ENCODE peak calls at places on chromosomes 13 and 19, in ten cellular contexts. P, M, S, X, G, D, H, Y, R and C are unnamed samples.

GRCh38 chr13:35621989-35622388 is 145.5 kb upstream of the MAB21L1 start:
- DNase-seq in P (no peak), M (no peak), S (no peak), X (no peak), G (no peak), D (no peak), H (no peak), Y (no peak), R (peak), C (no peak)

GRCh38 chr13:50911051-50911690 is 1.6 kb downstream of the RNASEH2B start:
- DNase-seq in P (no peak), M (peak), S (no peak), X (no peak), G (no peak), D (no peak), H (no peak), Y (no peak), R (no peak), C (no peak)

GRCh38 chr19:41218615-41219507 is at the start of gene AXL:
- DNase-seq in P (peak), M (no peak), S (no peak), X (peak), G (no peak), D (no peak), H (peak), Y (no peak), R (peak), C (no peak)

GRCh38 chr13:29165840-29166239 is 345.7 kb downstream of the MTUS2 start:
- DNase-seq in P (no peak), M (no peak), S (no peak), X (no peak), G (no peak), D (no peak), H (no peak), Y (no peak), R (no peak), C (no peak)

GRCh38 chr13:59229861-59230260 is 933.9 kb downstream of the DIAPH3 start:
- DNase-seq in P (no peak), M (no peak), S (no peak), X (no peak), G (no peak), D (no peak), H (no peak), Y (peak), R (no peak), C (no peak)

GRCh38 chr13:84684048-84684662 is 801.9 kb upstream of the SLITRK1 start:
- DNase-seq in P (no peak), M (no peak), S (no peak), X (no peak), G (no peak), D (no peak), H (no peak), Y (peak), R (no peak), C (no peak)

GRCh38 chr13:23323946-23324709 is 109.4 kb downstream of the SACS start:
- DNase-seq in P (no peak), M (no peak), S (no peak), X (no peak), G (no peak), D (no peak), H (no peak), Y (no peak), R (peak), C (no peak)

GRCh38 chr19:5103812-5104410 is 135.0 kb downstream of the KDM4B start:
- DNase-seq in P (no peak), M (no peak), S (no peak), X (no peak), G (no peak), D (no peak), H (no peak), Y (no peak), R (no peak), C (no peak)

GRCh38 chr19:5891938-5892771 is 11.4 kb downstream of the NDUFA11 start:
- DNase-seq in P (no peak), M (no peak), S (no peak), X (no peak), G (no peak), D (no peak), H (peak), Y (no peak), R (peak), C (no peak)

GRCh38 chr19:37217855-37218591 is at the start of gene ZNF383:
- DNase-seq in P (peak), M (peak), S (peak), X (peak), G (peak), D (peak), H (peak), Y (peak), R (peak), C (peak)

GRCh38 chr19:29528946-29529645 is 3.3 kb downstream of the VSTM2B start:
- DNase-seq in P (no peak), M (no peak), S (no peak), X (no peak), G (no peak), D (no peak), H (no peak), Y (no peak), R (no peak), C (no peak)

GRCh38 chr13:46633416-46633815 is 80.4 kb downstream of the LRCH1 start:
- DNase-seq in P (no peak), M (no peak), S (no peak), X (no peak), G (no peak), D (no peak), H (no peak), Y (no peak), R (peak), C (no peak)

GRCh38 chr19:19451429-19452240 is 46.2 kb downstream of the GATAD2A start:
- DNase-seq in P (no peak), M (no peak), S (no peak), X (no peak), G (no peak), D (peak), H (no peak), Y (no peak), R (no peak), C (peak)

GRCh38 chr13:26227396-26227971 is 5.4 kb upstream of the RNF6 start:
- DNase-seq in P (no peak), M (no peak), S (no peak), X (no peak), G (no peak), D (no peak), H (no peak), Y (no peak), R (no peak), C (no peak)

GRCh38 chr13:80251403-80251802 is 89.5 kb downstream of the SPRY2 start:
- DNase-seq in P (no peak), M (no peak), S (no peak), X (no peak), G (no peak), D (no peak), H (no peak), Y (peak), R (peak), C (no peak)

GRCh38 chr19:35070471-35070870 is 28.9 kb downstream of the HPN start:
- DNase-seq in P (no peak), M (no peak), S (no peak), X (no peak), G (no peak), D (no peak), H (no peak), Y (no peak), R (no peak), C (no peak)

GRCh38 chr13:80508031-80508430 is 167.1 kb upstream of the SPRY2 start:
- DNase-seq in P (no peak), M (no peak), S (no peak), X (no peak), G (no peak), D (no peak), H (no peak), Y (no peak), R (no peak), C (no peak)

GRCh38 chr19:38551450-38551813 is 66.3 kb downstream of the MAP4K1 start:
- DNase-seq in P (no peak), M (no peak), S (no peak), X (no peak), G (no peak), D (peak), H (no peak), Y (no peak), R (no peak), C (no peak)

GRCh38 chr19:51111606-51112005 is 3.4 kb upstream of the CTU1 start:
- DNase-seq in P (no peak), M (no peak), S (no peak), X (no peak), G (no peak), D (no peak), H (no peak), Y (no peak), R (no peak), C (no peak)

GRCh38 chr13:106867249-106867648 is 299.3 kb upstream of the ARGLU1 start:
- DNase-seq in P (no peak), M (no peak), S (no peak), X (no peak), G (no peak), D (no peak), H (no peak), Y (no peak), R (no peak), C (no peak)

GRCh38 chr13:41960195-41960699 is 662 bp downstream of the VWA8 start:
- DNase-seq in P (no peak), M (no peak), S (no peak), X (no peak), G (no peak), D (no peak), H (peak), Y (no peak), R (peak), C (no peak)

GRCh38 chr13:73231456-73231855 is 172.7 kb downstream of the KLF5 start:
- DNase-seq in P (no peak), M (no peak), S (no peak), X (no peak), G (no peak), D (no peak), H (no peak), Y (no peak), R (no peak), C (no peak)

GRCh38 chr13:108365255-108365654 is 95.7 kb downstream of the TNFSF13B start:
- DNase-seq in P (no peak), M (no peak), S (no peak), X (no peak), G (no peak), D (no peak), H (no peak), Y (no peak), R (no peak), C (no peak)

GRCh38 chr19:392375-392970 is 16.5 kb downstream of the C2CD4C start:
- DNase-seq in P (no peak), M (no peak), S (no peak), X (no peak), G (no peak), D (no peak), H (no peak), Y (no peak), R (no peak), C (no peak)

GRCh38 chr19:15672580-15673175 is at the start of gene CYP4F12:
- DNase-seq in P (no peak), M (no peak), S (no peak), X (peak), G (peak), D (no peak), H (peak), Y (no peak), R (no peak), C (peak)

GRCh38 chr19:20367811-20368294 is 197.7 kb downstream of the ZNF737 start:
- DNase-seq in P (no peak), M (no peak), S (no peak), X (no peak), G (no peak), D (no peak), H (no peak), Y (peak), R (no peak), C (no peak)

GRCh38 chr13:72565893-72566292 is 161.5 kb downstream of the MZT1 start:
- DNase-seq in P (no peak), M (no peak), S (peak), X (no peak), G (no peak), D (no peak), H (no peak), Y (peak), R (peak), C (no peak)

GRCh38 chr13:111158136-111158805 is 43.2 kb downstream of the ARHGEF7 start:
- DNase-seq in P (no peak), M (no peak), S (peak), X (no peak), G (no peak), D (no peak), H (no peak), Y (no peak), R (no peak), C (no peak)

GRCh38 chr19:32580353-32580900 is 563 bp upstream of the PDCD5 start:
- DNase-seq in P (no peak), M (no peak), S (no peak), X (no peak), G (no peak), D (no peak), H (no peak), Y (no peak), R (no peak), C (no peak)

GRCh38 chr13:31444266-31444862 is 244.6 kb downstream of the B3GLCT start:
- DNase-seq in P (no peak), M (no peak), S (no peak), X (no peak), G (no peak), D (no peak), H (no peak), Y (no peak), R (no peak), C (no peak)

GRCh38 chr13:81106348-81106747 is 765.4 kb upstream of the SPRY2 start:
- DNase-seq in P (no peak), M (no peak), S (no peak), X (no peak), G (no peak), D (no peak), H (peak), Y (no peak), R (no peak), C (no peak)

GRCh38 chr13:87331178-87331577 is 340.0 kb upstream of the SLITRK5 start:
- DNase-seq in P (no peak), M (no peak), S (no peak), X (peak), G (no peak), D (no peak), H (no peak), Y (no peak), R (no peak), C (no peak)